ENCODE peak calls at places on chromosomes 6 and 20, in six cellular contexts. J, R, E, Y, V and Q are unnamed samples.

GRCh38 chr6:45590751-45591184 is 213.0 kb upstream of the SUPT3H start:
- DNase-seq in J (no peak), R (no peak), E (no peak), Y (peak), V (no peak), Q (no peak)

GRCh38 chr6:77561768-77562314 is 91.0 kb upstream of the MEI4 start:
- DNase-seq in J (no peak), R (no peak), E (no peak), Y (no peak), V (no peak), Q (no peak)

GRCh38 chr6:10403385-10404106 is 11.3 kb downstream of the TFAP2A start:
- DNase-seq in J (no peak), R (no peak), E (peak), Y (no peak), V (peak), Q (no peak)

GRCh38 chr20:47667531-47668312 is 117.6 kb downstream of the SULF2 start:
- DNase-seq in J (no peak), R (no peak), E (no peak), Y (no peak), V (no peak), Q (no peak)

GRCh38 chr6:133057352-133057751 is 183.8 kb upstream of the EYA4 start:
- DNase-seq in J (no peak), R (no peak), E (no peak), Y (no peak), V (no peak), Q (no peak)

GRCh38 chr6:73969982-73970960 is 274.3 kb downstream of the CD109 start:
- DNase-seq in J (no peak), R (no peak), E (peak), Y (no peak), V (no peak), Q (no peak)

GRCh38 chr6:111423960-111424846 is 58.8 kb downstream of the REV3L start:
- DNase-seq in J (no peak), R (no peak), E (no peak), Y (no peak), V (peak), Q (no peak)

GRCh38 chr6:93036835-93037234 is 382.5 kb downstream of the EPHA7 start:
- DNase-seq in J (no peak), R (no peak), E (no peak), Y (no peak), V (no peak), Q (no peak)

GRCh38 chr6:27966044-27966443 is 9.0 kb downstream of the OR2B6 start:
- DNase-seq in J (no peak), R (no peak), E (no peak), Y (no peak), V (no peak), Q (no peak)

GRCh38 chr6:44022296-44022661 is 105.0 kb downstream of the MRPL14 start:
- DNase-seq in J (no peak), R (no peak), E (no peak), Y (no peak), V (no peak), Q (no peak)

GRCh38 chr20:56574531-56575142 is 41.6 kb downstream of the FAM209B start:
- DNase-seq in J (peak), R (no peak), E (no peak), Y (no peak), V (peak), Q (no peak)

GRCh38 chr6:102474041-102474807 is 1080.7 kb downstream of the GRIK2 start:
- DNase-seq in J (no peak), R (no peak), E (no peak), Y (no peak), V (no peak), Q (no peak)

GRCh38 chr20:41309817-41310216 is 7.7 kb downstream of the ZHX3 start:
- DNase-seq in J (no peak), R (no peak), E (no peak), Y (no peak), V (no peak), Q (no peak)

GRCh38 chr6:84769247-84769646 is 4.8 kb upstream of the TBX18 start:
- DNase-seq in J (no peak), R (no peak), E (no peak), Y (no peak), V (no peak), Q (no peak)

GRCh38 chr20:63350597-63351379 is 10.4 kb downstream of the CHRNA4 start:
- DNase-seq in J (no peak), R (no peak), E (no peak), Y (no peak), V (no peak), Q (no peak)

GRCh38 chr20:6562111-6562510 is 205.4 kb upstream of the BMP2 start:
- DNase-seq in J (no peak), R (no peak), E (no peak), Y (no peak), V (no peak), Q (no peak)

GRCh38 chr6:158431560-158431959 is 119.3 kb downstream of the TULP4 start:
- DNase-seq in J (no peak), R (no peak), E (no peak), Y (no peak), V (no peak), Q (no peak)

GRCh38 chr6:158431036-158431435 is 118.8 kb downstream of the TULP4 start:
- DNase-seq in J (no peak), R (no peak), E (no peak), Y (no peak), V (no peak), Q (no peak)
- TF ChIP-seq POLR2A in J (no peak), R (no peak), E (no peak), Y (no peak), V (no peak), Q (no peak)

DNA sequence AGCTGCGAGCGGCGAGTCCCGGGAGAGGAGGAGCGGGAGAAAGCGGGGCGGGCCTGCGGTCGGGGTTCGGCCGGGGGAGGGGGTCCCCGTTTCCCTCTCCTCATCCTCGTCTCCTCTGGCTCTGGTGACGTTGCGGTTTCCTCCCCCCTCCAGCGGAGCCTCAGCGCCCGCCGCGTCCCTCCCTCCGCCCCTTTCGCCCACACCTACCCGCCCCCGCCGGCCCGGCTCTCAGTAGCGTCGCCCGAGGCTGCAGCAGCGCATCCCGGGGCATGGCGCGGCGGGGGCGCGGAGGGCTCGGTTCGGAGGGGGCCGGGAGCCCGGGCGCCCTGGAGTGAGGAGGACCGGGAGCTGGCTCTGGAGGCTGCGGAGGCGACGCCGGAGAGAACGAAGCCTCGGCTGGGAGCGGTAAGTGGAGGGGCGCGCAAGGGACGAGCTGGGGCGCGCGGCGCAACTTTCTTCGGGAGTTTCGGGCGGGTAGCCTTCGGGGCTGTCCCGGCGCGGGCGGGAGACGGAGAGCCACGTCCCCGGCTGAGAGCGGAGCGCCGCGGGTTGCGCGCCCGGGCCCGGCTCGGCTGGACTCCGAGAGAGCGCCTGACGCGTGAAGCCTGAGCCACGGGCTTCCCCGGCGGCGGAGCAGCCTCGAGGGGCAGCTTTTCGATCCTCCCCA is at the start of gene DSE:
- DNase-seq in J (no peak), R (peak), E (peak), Y (peak), V (peak), Q (peak)
- TF ChIP-seq POLR2A in J (peak), R (peak), E (peak), Y (peak), V (peak), Q (peak)

DNA sequence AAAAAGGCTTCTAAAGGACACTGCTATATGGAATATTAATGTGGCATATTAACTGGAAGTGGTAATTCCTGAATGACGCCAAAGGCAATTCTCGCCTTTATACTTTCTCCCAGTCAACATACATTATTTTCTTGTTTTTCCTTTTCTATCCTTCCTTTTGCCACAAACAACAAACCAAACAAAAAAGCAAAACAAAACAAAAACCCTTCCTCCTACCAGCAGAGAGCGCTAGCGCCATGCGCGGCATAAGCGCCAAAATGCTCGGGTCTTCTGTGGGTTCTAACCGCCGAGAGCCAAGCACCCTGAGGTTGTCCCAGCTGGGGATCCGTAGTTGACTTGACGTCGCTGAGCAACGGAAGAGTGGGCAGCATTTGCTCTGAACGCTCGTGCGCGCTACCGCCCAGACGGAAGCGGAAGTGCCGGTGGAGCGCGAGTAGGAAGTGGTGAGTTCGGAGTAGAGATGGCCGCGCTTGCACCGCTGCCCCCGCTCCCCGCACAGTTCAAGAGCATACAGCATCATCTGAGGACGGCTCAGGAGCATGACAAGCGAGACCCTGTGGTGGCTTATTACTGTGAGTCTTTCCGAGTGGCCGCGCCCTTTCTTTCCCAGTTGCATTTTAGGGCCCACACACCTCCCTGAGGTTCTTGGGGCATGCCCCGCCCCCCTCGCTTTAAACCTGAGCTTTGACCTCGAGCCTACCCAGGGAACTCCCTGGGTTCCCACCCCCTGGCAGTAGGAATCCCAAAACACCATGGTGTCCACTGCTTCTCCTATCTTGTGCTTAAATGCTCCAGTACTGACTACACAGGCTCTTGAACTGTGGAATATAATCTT is at the start of the genes NMBR and VTA1:
- DNase-seq in J (peak), R (peak), E (peak), Y (peak), V (peak), Q (peak)
- TF ChIP-seq POLR2A in J (no peak), R (peak), E (peak), Y (peak), V (no peak), Q (peak)

GRCh38 chr20:23350855-23351838 is 556 bp downstream of the NXT1 start:
- DNase-seq in J (peak), R (peak), E (peak), Y (peak), V (peak), Q (no peak)
- TF ChIP-seq POLR2A in J (no peak), R (no peak), E (no peak), Y (no peak), V (peak), Q (peak)

DNA sequence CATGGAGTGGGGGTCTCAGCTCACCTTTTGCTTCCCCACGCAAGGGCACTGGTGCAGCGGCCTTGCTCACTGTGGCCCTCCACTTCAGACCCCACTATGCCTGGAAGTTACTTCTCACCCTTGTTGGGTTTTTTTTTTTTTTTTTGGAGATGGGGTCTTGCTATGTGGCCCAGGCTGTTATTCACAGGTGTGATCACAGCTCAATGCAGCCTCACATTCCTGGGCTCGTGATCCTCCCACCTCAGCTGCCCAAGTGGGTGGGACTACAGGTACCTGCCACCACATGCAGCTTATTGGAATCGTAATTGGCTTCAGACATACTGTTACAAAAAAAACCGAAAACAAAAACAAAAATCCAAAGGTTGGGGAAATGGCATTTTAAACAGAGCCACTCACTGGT is 32.4 kb downstream of the NINL start:
- DNase-seq in J (no peak), R (no peak), E (no peak), Y (no peak), V (no peak), Q (no peak)
- TF ChIP-seq POLR2A in J (no peak), R (no peak), E (no peak), Y (no peak), V (no peak), Q (no peak)

DNA sequence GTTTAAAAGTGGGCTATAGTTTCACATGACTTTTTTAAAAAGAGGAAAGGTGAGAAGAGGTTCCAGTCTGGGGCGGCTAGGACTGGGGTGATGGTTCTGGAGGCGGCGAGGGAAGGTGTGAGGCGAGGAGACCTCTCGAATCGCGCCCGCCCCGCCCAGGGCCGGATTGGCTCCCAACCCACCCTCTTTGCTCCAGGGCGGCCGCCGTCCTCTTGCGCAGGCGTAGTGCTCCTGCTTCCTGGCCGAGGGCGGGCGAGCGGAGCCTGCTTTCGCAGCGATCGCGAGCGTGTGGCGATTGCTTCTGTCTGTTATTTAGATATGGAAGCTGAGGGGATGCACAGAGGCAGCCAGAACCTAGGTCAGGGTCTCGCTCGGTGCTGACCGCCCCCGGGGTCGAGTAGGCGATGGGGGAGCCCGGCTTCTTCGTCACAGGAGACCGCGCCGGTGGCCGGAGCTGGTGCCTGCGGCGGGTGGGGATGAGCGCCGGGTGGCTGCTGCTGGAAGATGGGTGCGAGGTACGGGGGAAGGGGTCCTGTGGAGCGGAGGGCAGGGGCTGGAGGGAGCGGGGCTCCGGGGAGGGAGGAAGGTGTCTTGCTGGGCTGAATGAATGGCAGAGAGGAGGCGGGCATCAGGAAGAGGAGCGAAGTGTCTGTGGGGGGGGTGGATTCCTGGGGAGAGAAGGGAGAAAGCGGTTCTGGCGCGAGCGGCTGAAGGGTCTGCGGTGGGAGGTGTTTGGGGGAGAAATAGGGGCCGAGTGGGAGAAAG is at the start of gene RNF8:
- DNase-seq in J (peak), R (peak), E (peak), Y (peak), V (peak), Q (peak)
- TF ChIP-seq POLR2A in J (no peak), R (peak), E (peak), Y (no peak), V (peak), Q (peak)

GRCh38 chr6:168044521-168045130 is 34.4 kb downstream of the FRMD1 start:
- DNase-seq in J (no peak), R (no peak), E (no peak), Y (peak), V (no peak), Q (no peak)

GRCh38 chr6:168042426-168043192 is 36.4 kb downstream of the FRMD1 start:
- DNase-seq in J (no peak), R (peak), E (no peak), Y (peak), V (no peak), Q (no peak)

GRCh38 chr6:168045141-168045691 is 33.8 kb downstream of the FRMD1 start:
- DNase-seq in J (no peak), R (no peak), E (no peak), Y (peak), V (no peak), Q (no peak)

GRCh38 chr6:168043193-168043847 is 35.7 kb downstream of the FRMD1 start:
- DNase-seq in J (no peak), R (peak), E (no peak), Y (no peak), V (no peak), Q (no peak)

GRCh38 chr6:168043848-168044415 is 35.1 kb downstream of the FRMD1 start:
- DNase-seq in J (no peak), R (no peak), E (no peak), Y (no peak), V (no peak), Q (no peak)
- TF ChIP-seq POLR2A in J (no peak), R (no peak), E (no peak), Y (no peak), V (no peak), Q (no peak)

GRCh38 chr6:3162067-3162497 is 4.7 kb upstream of the TUBB2A start:
- DNase-seq in J (no peak), R (no peak), E (no peak), Y (no peak), V (no peak), Q (no peak)
- TF ChIP-seq POLR2A in J (no peak), R (no peak), E (no peak), Y (no peak), V (no peak), Q (no peak)